ENCODE peak calls at places on chromosomes 12 and 14, in six cellular contexts. One of them, this sample, is unnamed.

GRCh38 chr12:6863586-6864321 is 3.6 kb upstream of the TPI1 start:
- DNase-seq in tibial artery: no peak
- DNase-seq in activated CD8-positive, alpha-beta memory T cell treated with anti-CD3 and anti-CD28 coated beads for 1 hour: no peak
- DNase-seq in stimulated activated CD4-positive, alpha-beta T cell treated with anti-CD3 and anti-CD28 coated beads, Interleukin-2, amount 100 ng/mL, for 24 hours: no peak
- DNase-seq in hypothalamus: no peak
- DNase-seq in Caco-2: no peak
- DNase-seq in this sample: no peak

GRCh38 chr12:67534046-67534445 is 114.5 kb upstream of the DYRK2 start:
- DNase-seq in stimulated activated CD4-positive, alpha-beta T cell treated with anti-CD3 and anti-CD28 coated beads, Interleukin-2, amount 100 ng/mL, for 24 hours: no peak
- DNase-seq in tibial artery: no peak
- DNase-seq in hypothalamus: no peak
- DNase-seq in Caco-2: no peak
- DNase-seq in activated CD8-positive, alpha-beta memory T cell treated with anti-CD3 and anti-CD28 coated beads for 1 hour: no peak
- DNase-seq in this sample: no peak

GRCh38 chr14:95730126-95730525 is 16.2 kb upstream of the TCL1A start:
- DNase-seq in activated CD8-positive, alpha-beta memory T cell treated with anti-CD3 and anti-CD28 coated beads for 1 hour: no peak
- DNase-seq in Caco-2: no peak
- DNase-seq in tibial artery: no peak
- DNase-seq in stimulated activated CD4-positive, alpha-beta T cell treated with anti-CD3 and anti-CD28 coated beads, Interleukin-2, amount 100 ng/mL, for 24 hours: no peak
- DNase-seq in hypothalamus: no peak
- DNase-seq in this sample: no peak

GRCh38 chr14:66628646-66629045 is 120.7 kb downstream of the GPHN start:
- DNase-seq in hypothalamus: no peak
- DNase-seq in stimulated activated CD4-positive, alpha-beta T cell treated with anti-CD3 and anti-CD28 coated beads, Interleukin-2, amount 100 ng/mL, for 24 hours: no peak
- DNase-seq in tibial artery: no peak
- DNase-seq in activated CD8-positive, alpha-beta memory T cell treated with anti-CD3 and anti-CD28 coated beads for 1 hour: no peak
- DNase-seq in Caco-2: no peak
- DNase-seq in this sample: no peak

GRCh38 chr12:113463746-113464743 is 7.6 kb downstream of the LHX5 start:
- DNase-seq in hypothalamus: no peak
- DNase-seq in stimulated activated CD4-positive, alpha-beta T cell treated with anti-CD3 and anti-CD28 coated beads, Interleukin-2, amount 100 ng/mL, for 24 hours: no peak
- DNase-seq in Caco-2: no peak
- DNase-seq in tibial artery: no peak
- DNase-seq in activated CD8-positive, alpha-beta memory T cell treated with anti-CD3 and anti-CD28 coated beads for 1 hour: no peak
- DNase-seq in this sample: peak

GRCh38 chr12:20436367-20436766 is 68.0 kb downstream of the PDE3A start:
- DNase-seq in Caco-2: no peak
- DNase-seq in stimulated activated CD4-positive, alpha-beta T cell treated with anti-CD3 and anti-CD28 coated beads, Interleukin-2, amount 100 ng/mL, for 24 hours: no peak
- DNase-seq in hypothalamus: no peak
- DNase-seq in activated CD8-positive, alpha-beta memory T cell treated with anti-CD3 and anti-CD28 coated beads for 1 hour: no peak
- DNase-seq in tibial artery: no peak
- DNase-seq in this sample: peak

GRCh38 chr14:33682746-33683145 is 268.1 kb downstream of the EGLN3 start:
- DNase-seq in Caco-2: no peak
- DNase-seq in stimulated activated CD4-positive, alpha-beta T cell treated with anti-CD3 and anti-CD28 coated beads, Interleukin-2, amount 100 ng/mL, for 24 hours: no peak
- DNase-seq in tibial artery: peak
- DNase-seq in activated CD8-positive, alpha-beta memory T cell treated with anti-CD3 and anti-CD28 coated beads for 1 hour: no peak
- DNase-seq in hypothalamus: no peak
- DNase-seq in this sample: peak

GRCh38 chr12:33830070-33830469 is 192.2 kb upstream of the ALG10 start:
- DNase-seq in stimulated activated CD4-positive, alpha-beta T cell treated with anti-CD3 and anti-CD28 coated beads, Interleukin-2, amount 100 ng/mL, for 24 hours: no peak
- DNase-seq in Caco-2: no peak
- DNase-seq in tibial artery: no peak
- DNase-seq in activated CD8-positive, alpha-beta memory T cell treated with anti-CD3 and anti-CD28 coated beads for 1 hour: no peak
- DNase-seq in hypothalamus: no peak
- DNase-seq in this sample: no peak

GRCh38 chr12:51869490-51869865 is 18.4 kb upstream of the ANKRD33 start:
- DNase-seq in stimulated activated CD4-positive, alpha-beta T cell treated with anti-CD3 and anti-CD28 coated beads, Interleukin-2, amount 100 ng/mL, for 24 hours: no peak
- DNase-seq in tibial artery: no peak
- DNase-seq in activated CD8-positive, alpha-beta memory T cell treated with anti-CD3 and anti-CD28 coated beads for 1 hour: no peak
- DNase-seq in Caco-2: peak
- DNase-seq in hypothalamus: no peak
- DNase-seq in this sample: no peak

GRCh38 chr12:111842556-111843396 is 748 bp downstream of the MAPKAPK5 start:
- DNase-seq in hypothalamus: no peak
- DNase-seq in Caco-2: peak
- DNase-seq in tibial artery: no peak
- DNase-seq in activated CD8-positive, alpha-beta memory T cell treated with anti-CD3 and anti-CD28 coated beads for 1 hour: no peak
- DNase-seq in stimulated activated CD4-positive, alpha-beta T cell treated with anti-CD3 and anti-CD28 coated beads, Interleukin-2, amount 100 ng/mL, for 24 hours: peak
- DNase-seq in this sample: peak

GRCh38 chr14:68669101-68669500 is 123.8 kb downstream of the ZFP36L1 start:
- DNase-seq in tibial artery: peak
- DNase-seq in hypothalamus: no peak
- DNase-seq in Caco-2: peak
- DNase-seq in activated CD8-positive, alpha-beta memory T cell treated with anti-CD3 and anti-CD28 coated beads for 1 hour: no peak
- DNase-seq in stimulated activated CD4-positive, alpha-beta T cell treated with anti-CD3 and anti-CD28 coated beads, Interleukin-2, amount 100 ng/mL, for 24 hours: no peak
- DNase-seq in this sample: no peak

GRCh38 chr12:47082963-47083621 is 3.3 kb upstream of the AMIGO2 start:
- DNase-seq in tibial artery: no peak
- DNase-seq in hypothalamus: no peak
- DNase-seq in stimulated activated CD4-positive, alpha-beta T cell treated with anti-CD3 and anti-CD28 coated beads, Interleukin-2, amount 100 ng/mL, for 24 hours: no peak
- DNase-seq in Caco-2: no peak
- DNase-seq in activated CD8-positive, alpha-beta memory T cell treated with anti-CD3 and anti-CD28 coated beads for 1 hour: no peak
- DNase-seq in this sample: peak

GRCh38 chr12:89880695-89881350 is 172.2 kb upstream of the ATP2B1 start:
- DNase-seq in Caco-2: no peak
- DNase-seq in hypothalamus: no peak
- DNase-seq in stimulated activated CD4-positive, alpha-beta T cell treated with anti-CD3 and anti-CD28 coated beads, Interleukin-2, amount 100 ng/mL, for 24 hours: peak
- DNase-seq in tibial artery: no peak
- DNase-seq in activated CD8-positive, alpha-beta memory T cell treated with anti-CD3 and anti-CD28 coated beads for 1 hour: no peak
- DNase-seq in this sample: no peak

GRCh38 chr12:50458606-50459005 is 46.2 kb upstream of the DIP2B start:
- DNase-seq in tibial artery: no peak
- DNase-seq in activated CD8-positive, alpha-beta memory T cell treated with anti-CD3 and anti-CD28 coated beads for 1 hour: no peak
- DNase-seq in hypothalamus: no peak
- DNase-seq in Caco-2: no peak
- DNase-seq in stimulated activated CD4-positive, alpha-beta T cell treated with anti-CD3 and anti-CD28 coated beads, Interleukin-2, amount 100 ng/mL, for 24 hours: no peak
- DNase-seq in this sample: peak

GRCh38 chr12:1422604-1423315 is 171.6 kb downstream of the FBXL14 start:
- DNase-seq in Caco-2: no peak
- DNase-seq in hypothalamus: no peak
- DNase-seq in tibial artery: no peak
- DNase-seq in activated CD8-positive, alpha-beta memory T cell treated with anti-CD3 and anti-CD28 coated beads for 1 hour: no peak
- DNase-seq in stimulated activated CD4-positive, alpha-beta T cell treated with anti-CD3 and anti-CD28 coated beads, Interleukin-2, amount 100 ng/mL, for 24 hours: no peak
- DNase-seq in this sample: no peak

GRCh38 chr12:25054076-25054782 is 105.3 kb upstream of the BCAT1 start:
- DNase-seq in activated CD8-positive, alpha-beta memory T cell treated with anti-CD3 and anti-CD28 coated beads for 1 hour: no peak
- DNase-seq in tibial artery: no peak
- DNase-seq in stimulated activated CD4-positive, alpha-beta T cell treated with anti-CD3 and anti-CD28 coated beads, Interleukin-2, amount 100 ng/mL, for 24 hours: no peak
- DNase-seq in Caco-2: no peak
- DNase-seq in hypothalamus: no peak
- DNase-seq in this sample: peak

GRCh38 chr14:49892301-49892635 is 614 bp upstream of the ARF6 start:
- DNase-seq in hypothalamus: no peak
- DNase-seq in Caco-2: peak
- DNase-seq in tibial artery: no peak
- DNase-seq in stimulated activated CD4-positive, alpha-beta T cell treated with anti-CD3 and anti-CD28 coated beads, Interleukin-2, amount 100 ng/mL, for 24 hours: peak
- DNase-seq in activated CD8-positive, alpha-beta memory T cell treated with anti-CD3 and anti-CD28 coated beads for 1 hour: no peak
- DNase-seq in this sample: peak